ENCODE peak calls at places on chromosomes 1 and 21, in seven cellular contexts. P is stimulated activated naive CD8-positive, alpha-beta T cell treated with anti-CD3 and anti-CD28 coated beads, Interleukin-15, amount 100 ng/mL, for 72 hours; U is endothelial cell; Y is activated naive CD4-positive, alpha-beta T cell; D is activated CD8-positive, alpha-beta T cell treated with anti-CD3 and anti-CD28 coated beads for 36 hours; C is stimulated activated CD4-positive, alpha-beta T cell treated with anti-CD3 and anti-CD28 coated beads, Interleukin-2, amount 100 ng/mL, for 24 hours; Q is retina. S is an unnamed sample.

GRCh38 chr1:151537112-151537511 is 3.0 kb upstream of the TUFT1 start:
- DNase-seq in P (no peak), U (no peak), Y (no peak), D (no peak), C (no peak), Q (no peak), S (no peak)

GRCh38 chr1:115651391-115651790 is 9.6 kb downstream of the VANGL1 start:
- DNase-seq in P (no peak), U (no peak), Y (no peak), D (no peak), C (no peak), Q (no peak), S (no peak)

GRCh38 chr1:54278941-54279422 is 79.0 kb downstream of the MRPL37 start:
- DNase-seq in P (no peak), U (no peak), Y (no peak), D (no peak), C (no peak), Q (no peak), S (peak)

GRCh38 chr1:201742955-201743805 is 85.8 kb upstream of the IPO9 start:
- DNase-seq in P (no peak), U (no peak), Y (no peak), D (no peak), C (no peak), Q (no peak), S (no peak)

GRCh38 chr1:67575861-67576260 is 109.1 kb upstream of the GADD45A start:
- DNase-seq in P (no peak), U (no peak), Y (no peak), D (no peak), C (no peak), Q (no peak), S (no peak)

GRCh38 chr1:206467915-206468314 is 2.4 kb upstream of the IKBKE start:
- DNase-seq in P (no peak), U (no peak), Y (no peak), D (peak), C (no peak), Q (no peak), S (peak)

GRCh38 chr1:207323425-207323976 is 2.0 kb downstream of the CD55 start:
- DNase-seq in P (no peak), U (no peak), Y (no peak), D (no peak), C (no peak), Q (no peak), S (no peak)

GRCh38 chr1:55129194-55129728 is 85.9 kb downstream of the USP24 start:
- DNase-seq in P (no peak), U (no peak), Y (no peak), D (no peak), C (no peak), Q (no peak), S (no peak)

GRCh38 chr1:12593621-12594066 is 24.4 kb downstream of the DHRS3 start:
- DNase-seq in P (no peak), U (no peak), Y (no peak), D (no peak), C (no peak), Q (no peak), S (no peak)

GRCh38 chr1:147762233-147763024 is 2.0 kb upstream of the GJA5 start:
- DNase-seq in P (no peak), U (no peak), Y (no peak), D (no peak), C (no peak), Q (no peak), S (no peak)

GRCh38 chr1:245856944-245857531 is 650.0 kb downstream of the SMYD3 start:
- DNase-seq in P (no peak), U (no peak), Y (no peak), D (no peak), C (no peak), Q (no peak), S (no peak)

GRCh38 chr1:14606632-14607031 is 8.1 kb downstream of the KAZN start:
- DNase-seq in P (no peak), U (no peak), Y (no peak), D (no peak), C (no peak), Q (no peak), S (no peak)

GRCh38 chr1:242523968-242524570 is 428 bp downstream of the PLD5 start:
- DNase-seq in P (peak), U (peak), Y (no peak), D (peak), C (no peak), Q (peak), S (no peak)

GRCh38 chr1:40651138-40651857 is 14.2 kb downstream of the RIMS3 start:
- DNase-seq in P (no peak), U (no peak), Y (no peak), D (no peak), C (no peak), Q (no peak), S (peak)

GRCh38 chr1:145874646-145875045 is 11.0 kb downstream of the ANKRD35 start:
- DNase-seq in P (no peak), U (no peak), Y (no peak), D (no peak), C (no peak), Q (no peak), S (no peak)

GRCh38 chr1:226019550-226019949 is 20.4 kb upstream of the SDE2 start:
- DNase-seq in P (no peak), U (no peak), Y (no peak), D (no peak), C (no peak), Q (no peak), S (no peak)

GRCh38 chr1:234489692-234490065 is 10.7 kb upstream of the TARBP1 start:
- DNase-seq in P (no peak), U (no peak), Y (no peak), D (no peak), C (no peak), Q (no peak), S (no peak)

GRCh38 chr1:46446646-46447498 is 42.8 kb upstream of the DMBX1 start:
- DNase-seq in P (peak), U (peak), Y (peak), D (peak), C (peak), Q (peak), S (peak)

GRCh38 chr21:40471103-40471502 is 375.9 kb downstream of the DSCAM start:
- DNase-seq in P (no peak), U (no peak), Y (no peak), D (no peak), C (no peak), Q (no peak), S (no peak)

GRCh38 chr1:192654607-192655389 is 18.9 kb downstream of the RGS13 start:
- DNase-seq in P (no peak), U (no peak), Y (no peak), D (no peak), C (no peak), Q (no peak), S (no peak)

GRCh38 chr21:16551101-16551695 is 821.4 kb downstream of the USP25 start:
- DNase-seq in P (no peak), U (no peak), Y (no peak), D (no peak), C (no peak), Q (no peak), S (no peak)

GRCh38 chr1:244952940-244953339 is 88.6 kb upstream of the HNRNPU start:
- DNase-seq in P (no peak), U (no peak), Y (no peak), D (no peak), C (no peak), Q (no peak), S (no peak)

GRCh38 chr1:21586926-21587601 is 77.8 kb downstream of the ALPL start:
- DNase-seq in P (no peak), U (no peak), Y (no peak), D (no peak), C (no peak), Q (no peak), S (peak)

GRCh38 chr1:162631546-162632233 is 574 bp upstream of the DDR2 start:
- DNase-seq in P (no peak), U (no peak), Y (no peak), D (no peak), C (no peak), Q (peak), S (no peak)

GRCh38 chr21:45698493-45698947 is 55.0 kb downstream of the PCBP3 start:
- DNase-seq in P (no peak), U (no peak), Y (no peak), D (peak), C (no peak), Q (no peak), S (no peak)

GRCh38 chr1:192592493-192592892 is 16.9 kb downstream of the RGS1 start:
- DNase-seq in P (no peak), U (no peak), Y (no peak), D (no peak), C (no peak), Q (no peak), S (no peak)

GRCh38 chr1:153192697-153193096 is 10.5 kb upstream of the LELP1 start:
- DNase-seq in P (no peak), U (peak), Y (no peak), D (peak), C (no peak), Q (peak), S (peak)

GRCh38 chr1:234775477-234776246 is 165.7 kb upstream of the IRF2BP2 start:
- DNase-seq in P (no peak), U (no peak), Y (no peak), D (peak), C (no peak), Q (no peak), S (peak)

GRCh38 chr21:31623664-31624063 is 35.8 kb upstream of the SOD1 start:
- DNase-seq in P (no peak), U (no peak), Y (no peak), D (peak), C (no peak), Q (no peak), S (no peak)

GRCh38 chr1:61157420-61157987 is 75.1 kb downstream of the NFIA start:
- DNase-seq in P (no peak), U (no peak), Y (no peak), D (peak), C (no peak), Q (no peak), S (no peak)

GRCh38 chr1:47941609-47942237 is 55.5 kb downstream of the TRABD2B start:
- DNase-seq in P (no peak), U (no peak), Y (no peak), D (no peak), C (no peak), Q (no peak), S (no peak)

GRCh38 chr1:63821650-63822049 is 47.8 kb downstream of the ROR1 start:
- DNase-seq in P (no peak), U (no peak), Y (no peak), D (no peak), C (no peak), Q (no peak), S (no peak)

GRCh38 chr1:50333595-50333974 is 89.7 kb downstream of the DMRTA2 start:
- DNase-seq in P (peak), U (peak), Y (peak), D (peak), C (peak), Q (peak), S (peak)